ENCODE peak calls at places on chromosome 21, in ten cellular contexts. E is OCI-LY7, K is retinal pigment epithelial cell, S is HL-60, T is fibroblast of villous mesenchyme, R is AG10803, Q is foreskin fibroblast, U is IMR-90, L is heart left ventricle, C is bronchial epithelial cell. W is an unnamed sample.
A peak's percentile ranks its signal among the peaks of the same experiment; 100 is the strongest.

GRCh38 chr21:18041012-18041411 is 203.6 kb upstream of the CHODL start:
- DNase-seq in T (peak; percentile 0), C (peak; percentile 1), E (peak; percentile 20), Q (no peak), L (no peak), S (peak; percentile 26), U (no peak), R (no peak), K (peak; percentile 12), W (no peak)

GRCh38 chr21:38208118-38208517 is 48.7 kb upstream of the KCNJ15 start:
- DNase-seq in Q (no peak), K (no peak), L (no peak), S (peak; percentile 6), R (no peak), E (no peak), C (no peak), T (no peak), U (no peak), W (no peak)

GRCh38 chr21:41894922-41895557 is 15.9 kb upstream of the PRDM15 start:
- DNase-seq in R (peak; percentile 39), S (no peak), C (peak; percentile 49), K (peak; percentile 89), T (peak; percentile 80), Q (no peak), U (peak; percentile 91), L (no peak), E (no peak), W (no peak)

GRCh38 chr21:42929969-42930368 is 4.5 kb upstream of the ERVH48-1 start:
- DNase-seq in Q (no peak), K (no peak), C (no peak), U (no peak), E (no peak), L (no peak), R (no peak), S (no peak), T (no peak), W (no peak)

GRCh38 chr21:37136261-37136660 is 63.2 kb downstream of the TTC3 start:
- DNase-seq in R (no peak), T (no peak), L (no peak), U (no peak), E (no peak), Q (no peak), S (no peak), C (no peak), K (no peak), W (no peak)

GRCh38 chr21:32770514-32771133 is 931 bp downstream of the PAXBP1 start:
- DNase-seq in T (peak; percentile 20), Q (peak; percentile 10), U (peak; percentile 8), C (no peak), K (no peak), E (peak; percentile 24), R (peak; percentile 17), S (peak; percentile 20), L (no peak), W (peak; percentile 3)

GRCh38 chr21:38938343-38938742 is 132.6 kb downstream of the ETS2 start:
- DNase-seq in U (peak; percentile 49), R (peak; percentile 32), E (peak; percentile 24), Q (no peak), C (no peak), L (no peak), S (no peak), K (no peak), T (peak; percentile 34), W (no peak)

GRCh38 chr21:42737969-42738590 is 84.7 kb downstream of the PDE9A start:
- DNase-seq in C (no peak), E (no peak), L (peak; percentile 62), R (no peak), S (peak; percentile 79), U (no peak), K (no peak), T (peak; percentile 76), Q (no peak), W (peak; percentile 24)

GRCh38 chr21:43306911-43307676 is 119.8 kb downstream of the SIK1 start:
- DNase-seq in C (peak; percentile 58), L (peak; percentile 69), Q (no peak), K (no peak), E (no peak), R (peak; percentile 18), T (peak; percentile 42), S (no peak), U (peak; percentile 28), W (peak; percentile 48)

GRCh38 chr21:38794978-38795377 is 10.8 kb upstream of the ETS2 start:
- DNase-seq in R (no peak), Q (no peak), K (no peak), S (no peak), C (no peak), L (no peak), T (no peak), U (no peak), E (no peak), W (no peak)

DNA sequence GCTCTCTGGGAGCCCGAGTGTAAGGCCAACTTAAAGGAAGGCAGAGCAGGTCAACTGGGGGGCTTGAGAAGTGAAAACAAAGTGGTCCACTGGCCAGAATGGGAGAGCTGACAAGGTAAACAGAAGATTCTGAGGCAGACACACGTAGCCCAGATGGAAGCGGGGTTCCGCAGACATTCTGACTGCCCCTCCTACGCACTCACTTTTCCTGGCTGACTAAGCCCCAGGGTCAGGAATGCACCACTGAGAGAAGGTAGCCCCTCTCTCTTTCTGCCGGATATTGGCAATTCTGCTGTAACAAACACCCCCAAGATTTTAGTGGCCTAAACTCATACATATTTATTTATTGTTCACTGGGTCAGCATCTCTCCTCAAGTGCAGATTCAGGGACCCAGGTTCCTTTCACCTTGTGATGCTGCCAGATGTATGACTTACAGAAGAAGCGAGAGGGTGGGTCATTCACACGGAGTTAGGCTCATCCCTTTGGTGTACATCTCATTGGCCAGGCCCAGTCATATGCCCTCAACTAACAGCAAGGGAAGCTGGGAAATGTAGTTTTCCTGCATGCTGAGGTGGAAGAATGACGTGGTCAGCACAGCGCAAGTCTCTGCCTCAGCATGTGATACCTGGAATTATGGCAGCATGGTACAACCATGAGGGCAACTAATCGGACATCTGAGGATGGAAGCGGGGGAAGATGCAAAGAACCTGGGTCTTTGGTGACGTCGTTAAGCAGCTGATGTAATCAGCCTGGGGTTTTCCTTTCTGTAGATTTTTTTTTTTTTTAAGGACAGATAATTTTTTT is 43.5 kb upstream of the MRPS6 start:
- DNase-seq in E (peak; percentile 90), Q (peak; percentile 62), T (peak; percentile 90), K (peak; percentile 53), S (no peak), C (peak; percentile 92), U (peak; percentile 82), R (peak; percentile 68), L (peak; percentile 32), W (peak; percentile 68)
- H3K4me3 ChIP-seq in E (peak overlapping the region; percentile 39), Q (no peak overlapping the region), T (peak overlapping the region; percentile 37), K (no peak overlapping the region), S (no peak overlapping the region), C (no peak overlapping the region), U (peak overlapping the region; percentile 6), R (no peak overlapping the region), L (no peak overlapping the region), W (peak overlapping the region; percentile 28)

GRCh38 chr21:28938726-28939125 is 54.0 kb downstream of the LTN1 start:
- DNase-seq in S (peak; percentile 7), T (no peak), C (no peak), E (no peak), R (no peak), Q (no peak), U (no peak), K (no peak), L (no peak), W (no peak)

GRCh38 chr21:28943631-28944030 is 49.0 kb downstream of the LTN1 start:
- DNase-seq in E (no peak), S (no peak), K (no peak), L (no peak), T (peak; percentile 61), U (peak; percentile 28), Q (peak; percentile 37), R (peak; percentile 20), C (peak; percentile 3), W (no peak)

GRCh38 chr21:28949318-28949717 is 43.4 kb downstream of the LTN1 start:
- DNase-seq in R (no peak), T (no peak), U (no peak), K (no peak), C (no peak), E (no peak), Q (no peak), L (no peak), S (no peak), W (no peak)

GRCh38 chr21:28944296-28944695 is 48.4 kb downstream of the LTN1 start:
- DNase-seq in E (no peak), C (no peak), U (peak; percentile 15), L (no peak), K (no peak), R (peak; percentile 9), T (peak; percentile 36), S (no peak), Q (peak; percentile 41), W (no peak)
- TF ChIP-seq CTCF in E (no peak), C (no peak), U (no peak), L (no peak), K (no peak), R (no peak), T (no peak), S (no peak), Q (no peak), W (no peak)

GRCh38 chr21:29987762-29988161 is 48.0 kb upstream of the GRIK1 start:
- DNase-seq in L (no peak), T (no peak), U (no peak), K (no peak), S (no peak), Q (no peak), C (no peak), E (no peak), R (no peak), W (no peak)

GRCh38 chr21:29985866-29986265 is 46.1 kb upstream of the GRIK1 start:
- DNase-seq in Q (no peak), T (no peak), L (no peak), R (no peak), K (no peak), E (no peak), S (no peak), C (no peak), U (no peak), W (no peak)

GRCh38 chr21:29989634-29990234 is 49.9 kb upstream of the GRIK1 start:
- DNase-seq in L (no peak), T (no peak), U (no peak), K (no peak), S (no peak), R (no peak), E (no peak), Q (no peak), C (peak; percentile 28), W (no peak)

GRCh38 chr21:29991624-29992023 is 51.8 kb upstream of the GRIK1 start:
- DNase-seq in L (no peak), S (no peak), E (no peak), K (no peak), T (no peak), Q (no peak), C (no peak), R (no peak), U (no peak), W (no peak)
- H3K4me3 ChIP-seq in L (no peak overlapping the region), S (no peak overlapping the region), E (no peak overlapping the region), K (no peak overlapping the region), T (no peak overlapping the region), Q (no peak overlapping the region), C (no peak overlapping the region), R (no peak overlapping the region), U (no peak overlapping the region), W (no peak overlapping the region)

DNA sequence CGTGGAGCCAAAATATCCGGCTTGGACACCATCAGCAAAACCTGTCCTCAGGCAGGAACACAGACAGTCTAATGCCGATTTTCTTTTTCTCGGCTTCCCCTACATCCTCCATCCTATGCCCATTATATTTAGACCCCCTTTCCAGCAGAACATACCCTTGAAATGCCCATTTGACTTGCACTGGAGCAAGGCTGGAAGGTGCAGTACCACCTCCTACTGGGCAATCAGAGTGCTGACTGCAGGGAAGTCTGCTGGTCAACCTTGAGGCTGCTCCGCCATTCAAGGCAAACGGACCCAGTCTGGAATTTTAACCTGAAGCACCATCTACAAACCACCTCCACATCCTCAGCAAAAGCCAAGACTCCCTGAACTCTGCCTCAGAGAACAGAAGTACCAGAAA is 79.5 kb downstream of the TIAM1 start:
- DNase-seq in C (no peak), R (no peak), Q (no peak), L (no peak), T (no peak), S (no peak), K (no peak), U (no peak), E (no peak), W (no peak)
- TF ChIP-seq CTCF in C (no peak), R (no peak), Q (no peak), L (no peak), T (no peak), S (no peak), K (peak; percentile 11), U (no peak), E (no peak), W (peak; percentile 25)